ENCODE peak calls at places on chromosome 22, in nine cellular contexts. X is iris pigment epithelial cell; Z is ACHN; P is HT1080; L is memory B cell; I is HCT116; C is stimulated activated CD4-positive, alpha-beta T cell treated with anti-CD3 and anti-CD28 coated beads, Interleukin-1b, Interleukin-23, amount 100 ng/mL, for 24 hours; Y is activated naive CD4-positive, alpha-beta T cell; T is fibroblast of pulmonary artery. O is an unnamed sample.

GRCh38 chr22:38802671-38803121 is 8.8 kb upstream of the DNAL4 start:
- DNase-seq in X (peak; percentile 96), Z (peak; percentile 88), P (peak; percentile 82), L (no peak), I (peak; percentile 62), C (no peak), Y (no peak), T (peak; percentile 95), O (no peak)

GRCh38 chr22:28435271-28435825 is 244.3 kb downstream of the TTC28 start:
- DNase-seq in X (no peak), Z (no peak), P (no peak), L (no peak), I (no peak), C (no peak), Y (no peak), T (no peak), O (no peak)

GRCh38 chr22:50282361-50283144 is 12.4 kb upstream of the MAPK11 start:
- DNase-seq in X (peak; percentile 85), Z (peak; percentile 89), P (peak; percentile 85), L (no peak), I (peak; percentile 77), C (no peak), Y (no peak), T (peak; percentile 53), O (no peak)

GRCh38 chr22:20412474-20413216 is 18.7 kb downstream of the ZNF74 start:
- DNase-seq in X (no peak), Z (no peak), P (no peak), L (no peak), I (no peak), C (no peak), Y (no peak), T (no peak), O (no peak)

GRCh38 chr22:45905924-45906865 is 70.8 kb downstream of the WNT7B start:
- DNase-seq in X (peak; percentile 47), Z (no peak), P (no peak), L (no peak), I (no peak), C (no peak), Y (no peak), T (peak; percentile 64), O (no peak)

GRCh38 chr22:25451480-25452114 is 112.9 kb upstream of the GRK3 start:
- DNase-seq in X (peak; percentile 53), Z (no peak), P (no peak), L (no peak), I (no peak), C (no peak), Y (no peak), T (peak; percentile 13), O (no peak)

GRCh38 chr22:17562906-17563870 is at the start of gene SLC25A18:
- DNase-seq in X (peak; percentile 35), Z (no peak), P (no peak), L (no peak), I (no peak), C (no peak), Y (no peak), T (peak; percentile 77), O (no peak)

GRCh38 chr22:36330655-36331305 is 57.0 kb downstream of the MYH9 start:
- DNase-seq in X (peak; percentile 58), Z (no peak), P (peak; percentile 83), L (no peak), I (no peak), C (no peak), Y (no peak), T (peak; percentile 83), O (no peak)

GRCh38 chr22:26487996-26488395 is 4.3 kb downstream of the SRRD start:
- DNase-seq in X (no peak), Z (no peak), P (no peak), L (no peak), I (no peak), C (no peak), Y (no peak), T (no peak), O (no peak)

GRCh38 chr22:38868886-38869381 is 3.1 kb downstream of the CBX6 start:
- DNase-seq in X (peak; percentile 50), Z (peak; percentile 70), P (peak; percentile 54), L (peak; percentile 83), I (peak; percentile 40), C (peak; percentile 79), Y (peak; percentile 56), T (peak; percentile 68), O (peak; percentile 70)

GRCh38 chr22:21951931-21952465 is 650 bp downstream of the PPM1F start:
- DNase-seq in X (peak; percentile 67), Z (no peak), P (no peak), L (peak; percentile 38), I (no peak), C (no peak), Y (no peak), T (peak; percentile 48), O (no peak)

GRCh38 chr22:37169947-37170688 is 17.9 kb downstream of the C1QTNF6 start:
- DNase-seq in X (no peak), Z (no peak), P (no peak), L (no peak), I (no peak), C (no peak), Y (no peak), T (no peak), O (no peak)

GRCh38 chr22:27391092-27391770 is 410.3 kb downstream of the MN1 start:
- DNase-seq in X (no peak), Z (no peak), P (no peak), L (no peak), I (no peak), C (no peak), Y (no peak), T (peak; percentile 44), O (no peak)

GRCh38 chr22:36548606-36549005 is 19.6 kb upstream of the EIF3D start:
- DNase-seq in X (no peak), Z (no peak), P (no peak), L (no peak), I (no peak), C (no peak), Y (no peak), T (no peak), O (no peak)

GRCh38 chr22:44410396-44411056 is 87.5 kb downstream of the RTL6 start:
- DNase-seq in X (no peak), Z (no peak), P (no peak), L (no peak), I (no peak), C (no peak), Y (no peak), T (no peak), O (no peak)

GRCh38 chr22:43996981-43997265 is 27.2 kb upstream of the PARVB start:
- DNase-seq in X (no peak), Z (no peak), P (no peak), L (no peak), I (no peak), C (no peak), Y (no peak), T (no peak), O (no peak)

GRCh38 chr22:31102441-31103081 is 4.8 kb downstream of the SELENOM start:
- DNase-seq in X (peak; percentile 98), Z (peak; percentile 17), P (peak; percentile 67), L (no peak), I (no peak), C (no peak), Y (no peak), T (peak; percentile 97), O (no peak)

GRCh38 chr22:46323126-46323525 is 12.4 kb upstream of the TRMU start:
- DNase-seq in X (no peak), Z (no peak), P (no peak), L (no peak), I (no peak), C (no peak), Y (no peak), T (no peak), O (no peak)

GRCh38 chr22:26577081-26577480 is 12.9 kb downstream of the TPST2 start:
- DNase-seq in X (no peak), Z (no peak), P (no peak), L (no peak), I (no peak), C (no peak), Y (no peak), T (no peak), O (no peak)

O was measured in activated T-helper 2 cell treated with anti-CD3 and anti-CD28 coated beads, Interferon-gamma antibody, Interleukin-2, Interleukin-4, amounts not matched to agents 10 μg/mL and 5 μg/mL and 100 μg/mL, durations not matched to agents 14 hours and 24 hours and 36 hours.